ENCODE peak calls at places on chromosome 12, in four cellular contexts. One of them, this sample, is unnamed.

GRCh38 chr12:93612719-93613228 is 40.3 kb downstream of the SOCS2 start:
- DNase-seq in A549: no peak
- DNase-seq in IMR-90: no peak
- DNase-seq in K562: no peak
- DNase-seq in this sample: no peak

GRCh38 chr12:123367511-123367910 is 2.9 kb upstream of the SBNO1 start:
- DNase-seq in A549: peak; percentile 36
- DNase-seq in IMR-90: no peak
- DNase-seq in K562: no peak
- DNase-seq in this sample: no peak

GRCh38 chr12:11069854-11070253 is 7.8 kb upstream of the TAS2R46 start:
- DNase-seq in IMR-90: no peak
- DNase-seq in K562: no peak
- DNase-seq in A549: no peak
- DNase-seq in this sample: no peak

GRCh38 chr12:55716582-55717396 is 943 bp downstream of the BLOC1S1 start:
- DNase-seq in K562: peak; percentile 34
- DNase-seq in IMR-90: no peak
- DNase-seq in A549: no peak
- DNase-seq in this sample: no peak

GRCh38 chr12:52234226-52234810 is 1.3 kb downstream of the KRT7 start:
- DNase-seq in A549: peak; percentile 20
- DNase-seq in IMR-90: no peak
- DNase-seq in K562: no peak
- DNase-seq in this sample: no peak

GRCh38 chr12:90965204-90965603 is 10.2 kb upstream of the CCER1 start:
- DNase-seq in K562: no peak
- DNase-seq in IMR-90: no peak
- DNase-seq in A549: no peak
- DNase-seq in this sample: no peak

GRCh38 chr12:31574803-31575573 is 15.9 kb downstream of the DENND5B start:
- DNase-seq in IMR-90: peak; percentile 55
- DNase-seq in A549: no peak
- DNase-seq in K562: no peak
- DNase-seq in this sample: peak; percentile 23

GRCh38 chr12:52532636-52533035 is 12.4 kb upstream of the KRT5 start:
- DNase-seq in IMR-90: no peak
- DNase-seq in A549: no peak
- DNase-seq in K562: no peak
- DNase-seq in this sample: no peak

GRCh38 chr12:124392991-124393790 is 98.3 kb downstream of the RFLNA start:
- DNase-seq in IMR-90: peak; percentile 58
- DNase-seq in A549: peak; percentile 89
- DNase-seq in K562: no peak
- DNase-seq in this sample: no peak

GRCh38 chr12:100984821-100985220 is 190.2 kb downstream of the ANO4 start:
- DNase-seq in IMR-90: no peak
- DNase-seq in A549: no peak
- DNase-seq in K562: no peak
- DNase-seq in this sample: no peak

DNA sequence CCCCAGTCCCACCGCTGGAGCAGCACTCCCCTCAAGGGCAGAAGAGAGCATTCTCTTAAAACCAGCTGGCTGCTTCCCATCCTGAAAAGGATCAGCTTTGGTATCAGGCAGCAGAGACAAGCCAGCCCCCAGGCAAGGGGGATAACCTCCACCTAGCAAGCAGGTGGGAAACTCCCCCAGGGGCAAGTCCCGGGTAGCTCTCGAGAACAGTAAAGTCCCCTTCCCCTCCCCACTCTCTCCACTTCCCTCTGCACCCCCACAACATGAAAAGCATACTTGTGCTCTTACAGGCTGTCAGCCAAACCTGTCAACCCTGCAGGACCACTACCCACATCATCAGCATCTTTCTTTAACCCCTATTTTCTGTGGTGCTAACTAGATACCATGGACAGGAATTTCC is 254.0 kb downstream of the NTF3 start:
- DNase-seq in A549: no peak
- DNase-seq in IMR-90: no peak
- DNase-seq in K562: no peak
- DNase-seq in this sample: no peak
- TF ChIP-seq MAZ in A549: no peak
- TF ChIP-seq MAZ in IMR-90: no peak
- TF ChIP-seq MAZ in K562: no peak
- TF ChIP-seq MAZ in this sample: no peak

DNA sequence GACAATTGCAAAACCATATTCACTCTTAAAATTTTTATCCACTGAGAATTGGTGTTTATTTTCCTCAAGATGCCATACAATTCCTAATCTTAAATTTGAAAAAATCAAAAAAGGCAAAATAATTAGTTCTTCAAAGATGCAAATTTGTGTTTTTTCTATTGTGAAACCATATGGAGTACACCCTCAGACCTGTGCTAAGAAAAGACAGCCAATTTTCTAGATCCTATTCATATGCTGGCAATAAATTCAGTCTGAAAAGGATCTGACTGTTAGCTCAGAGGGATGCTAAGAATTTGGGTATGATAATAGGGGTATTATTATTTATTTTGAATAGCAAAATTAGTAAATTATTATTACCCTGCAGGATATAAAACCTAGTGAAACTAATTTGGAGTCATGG is 476.9 kb upstream of the SYT1 start:
- DNase-seq in K562: no peak
- DNase-seq in A549: no peak
- DNase-seq in IMR-90: no peak
- DNase-seq in this sample: no peak
- TF ChIP-seq MAZ in K562: no peak
- TF ChIP-seq MAZ in A549: no peak
- TF ChIP-seq MAZ in IMR-90: no peak
- TF ChIP-seq MAZ in this sample: no peak

GRCh38 chr12:43106355-43106754 is 445.6 kb downstream of the ADAMTS20 start:
- DNase-seq in K562: no peak
- DNase-seq in A549: no peak
- DNase-seq in IMR-90: no peak
- DNase-seq in this sample: no peak
- TF ChIP-seq MAZ in K562: no peak
- TF ChIP-seq MAZ in A549: no peak
- TF ChIP-seq MAZ in IMR-90: no peak
- TF ChIP-seq MAZ in this sample: no peak

DNA sequence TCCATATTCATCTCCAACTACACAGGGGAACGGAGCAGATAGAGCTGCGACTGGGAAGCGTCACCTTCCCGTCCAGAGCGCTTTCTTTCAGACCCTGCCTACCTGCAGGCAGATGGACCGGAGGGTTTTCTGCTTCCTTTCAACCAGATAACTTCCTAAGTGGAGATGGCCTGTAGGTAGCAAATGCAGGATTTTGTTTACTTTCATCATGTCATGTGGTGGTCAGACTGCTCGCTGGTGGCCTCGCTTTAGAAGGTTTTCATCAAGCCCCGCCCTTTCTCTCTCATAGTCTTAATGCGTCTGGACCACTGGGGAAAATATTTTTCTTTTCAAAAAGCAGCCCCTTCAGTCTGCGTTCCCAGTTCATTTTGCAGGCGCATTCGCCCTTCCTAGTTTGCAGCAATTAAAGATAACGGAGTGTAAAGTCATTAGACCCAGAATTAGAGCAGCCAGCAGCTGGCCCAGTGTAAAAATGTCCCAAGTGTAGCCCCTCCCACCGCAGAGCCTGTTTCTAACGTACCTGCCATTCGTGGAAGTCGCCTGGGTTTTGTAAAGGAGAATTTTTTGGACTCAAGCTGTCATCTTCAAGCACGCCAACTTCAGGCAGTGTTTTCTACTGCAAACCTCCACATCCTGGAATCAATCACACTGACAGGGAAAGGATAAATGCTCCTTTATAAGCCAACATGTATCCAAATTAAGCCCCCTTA is 68.9 kb downstream of the TESC start:
- DNase-seq in K562: no peak
- DNase-seq in A549: no peak
- DNase-seq in IMR-90: no peak
- DNase-seq in this sample: no peak
- TF ChIP-seq MAZ in K562: no peak
- TF ChIP-seq MAZ in A549: no peak
- TF ChIP-seq MAZ in IMR-90: no peak
- TF ChIP-seq MAZ in this sample: no peak

GRCh38 chr12:48601013-48601756 is 31.3 kb upstream of the LALBA start:
- DNase-seq in A549: no peak
- DNase-seq in K562: no peak
- DNase-seq in IMR-90: peak; percentile 47
- DNase-seq in this sample: no peak
- TF ChIP-seq MAZ in A549: no peak
- TF ChIP-seq MAZ in K562: peak; percentile 30
- TF ChIP-seq MAZ in IMR-90: no peak
- TF ChIP-seq MAZ in this sample: no peak